ENCODE peak calls at places on chromosome X, in eight cellular contexts. D is activated CD4-positive, alpha-beta T cell treated with anti-CD3 and anti-CD28 coated beads, Interleukin-2, amount 50 U/mL, for 24 hours; U is GM12878; M is tibial artery; C is D341Med; B is HFF-Myc; Y is AG09319; K is GDM1. N is an unnamed sample.

GRCh38 chrX:125293792-125294780 is 25.6 kb upstream of the TEX13C start:
- DNase-seq in C (no peak), M (no peak), B (no peak), D (no peak), Y (peak; percentile 3), K (no peak), U (no peak), N (no peak)

GRCh38 chrX:884091-884490 is 253.5 kb downstream of the SHOX start:
- DNase-seq in C (no peak), K (no peak), M (no peak), B (no peak), Y (no peak), D (no peak), U (no peak), N (no peak)

GRCh38 chrX:45803383-45803921 is 602.8 kb upstream of the DIPK2B start:
- DNase-seq in Y (peak; percentile 58), C (no peak), K (peak; percentile 29), M (no peak), B (peak; percentile 48), U (no peak), D (no peak), N (peak; percentile 2)

GRCh38 chrX:104854188-104854587 is 288.2 kb downstream of the IL1RAPL2 start:
- DNase-seq in K (no peak), C (no peak), B (no peak), M (no peak), U (no peak), D (no peak), Y (no peak), N (no peak)

GRCh38 chrX:123814343-123814742 is 45.5 kb upstream of the XIAP start:
- DNase-seq in U (no peak), M (no peak), K (no peak), D (no peak), C (no peak), B (no peak), Y (no peak), N (no peak)

GRCh38 chrX:115318139-115318538 is 28.6 kb downstream of the LUZP4 start:
- DNase-seq in K (no peak), B (no peak), Y (no peak), C (no peak), U (no peak), D (no peak), M (no peak), N (no peak)

GRCh38 chrX:46618947-46619346 is 45.4 kb downstream of the CHST7 start:
- DNase-seq in C (no peak), K (no peak), B (no peak), M (no peak), U (no peak), Y (no peak), D (no peak), N (no peak)

GRCh38 chrX:136828830-136829229 is 48.1 kb upstream of the ARHGEF6 start:
- DNase-seq in K (peak; percentile 42), B (no peak), U (no peak), D (no peak), Y (no peak), M (no peak), C (no peak), N (no peak)

GRCh38 chrX:39982927-39983326 is 114.8 kb downstream of the BCOR start:
- DNase-seq in D (no peak), Y (no peak), M (no peak), C (no peak), U (no peak), K (no peak), B (no peak), N (no peak)